ENCODE peak calls at places on chromosomes 2 and 18, in eight cellular contexts. M is heart right ventricle; V is PC-9; W is lower lobe of right lung; K is body of pancreas; U is CD8-positive, alpha-beta T cell; Z is lung; B is brain microvascular endothelial cell. Y is an unnamed sample.

GRCh38 chr18:11880586-11881304 is 27.4 kb downstream of the MPPE1 start:
- DNase-seq in M (no peak), B (no peak), V (no peak), Z (no peak), W (no peak), K (no peak), U (no peak), Y (no peak)

GRCh38 chr2:38274286-38275276 is 102.5 kb downstream of the ATL2 start:
- DNase-seq in K (no peak), V (peak; percentile 79), U (no peak), Z (peak; percentile 45), M (peak; percentile 43), B (peak; percentile 80), W (no peak), Y (no peak)

GRCh38 chr2:39571197-39571731 is 94.5 kb upstream of the TMEM178A start:
- DNase-seq in U (no peak), V (peak; percentile 68), K (no peak), Z (no peak), M (no peak), B (no peak), W (no peak), Y (no peak)

GRCh38 chr2:121994238-121995206 is 239.1 kb downstream of the TSN start:
- DNase-seq in M (no peak), W (no peak), K (no peak), B (no peak), U (no peak), Z (no peak), V (no peak), Y (no peak)

GRCh38 chr2:20614201-20615045 is 36.5 kb downstream of the HS1BP3 start:
- DNase-seq in K (no peak), W (peak; percentile 58), U (no peak), B (no peak), Z (no peak), M (no peak), V (peak; percentile 78), Y (no peak)

GRCh38 chr2:219962089-219962488 is 334.7 kb downstream of the SLC4A3 start:
- DNase-seq in B (no peak), U (no peak), V (no peak), Z (no peak), W (no peak), K (no peak), M (no peak), Y (no peak)

GRCh38 chr2:213187833-213188532 is 36.6 kb upstream of the IKZF2 start:
- DNase-seq in W (peak; percentile 34), Z (peak; percentile 66), B (peak; percentile 70), K (peak; percentile 13), V (peak; percentile 60), M (no peak), U (no peak), Y (no peak)

GRCh38 chr2:199488772-199489400 is 31.1 kb upstream of the SATB2 start:
- DNase-seq in B (peak; percentile 61), Z (peak; percentile 53), K (peak; percentile 64), U (peak; percentile 16), M (peak; percentile 29), V (peak; percentile 36), W (no peak), Y (peak; percentile 31)

GRCh38 chr2:135047295-135047694 is at the start of gene MAP3K19:
- DNase-seq in B (no peak), W (no peak), Z (no peak), M (no peak), V (no peak), K (no peak), U (no peak), Y (no peak)

GRCh38 chr2:36455788-36456187 is 100.2 kb downstream of the CRIM1 start:
- DNase-seq in W (no peak), K (no peak), U (no peak), M (peak; percentile 45), V (no peak), B (no peak), Z (no peak), Y (no peak)

GRCh38 chr2:202669841-202670240 is 35.1 kb downstream of the FAM117B start:
- DNase-seq in U (no peak), K (no peak), B (no peak), W (no peak), V (no peak), M (no peak), Z (no peak), Y (no peak)

GRCh38 chr2:98935111-98935770 is 784 bp downstream of the CRACDL start:
- DNase-seq in U (no peak), M (no peak), B (no peak), W (no peak), K (no peak), Z (no peak), V (no peak), Y (no peak)
- H3K4me3 ChIP-seq in U (peak overlapping the region; percentile 30), M (peak overlapping the region; percentile 54), B (peak overlapping the region; percentile 20), W (peak overlapping the region; percentile 56), K (peak overlapping the region; percentile 89), Z (peak overlapping the region; percentile 18), V (peak overlapping the region; percentile 54), Y (no peak overlapping the region)

GRCh38 chr2:3958969-3959368 is 255.6 kb downstream of the DCDC2C start:
- DNase-seq in W (no peak), V (no peak), M (no peak), U (no peak), B (no peak), Z (no peak), K (no peak), Y (no peak)
- H3K27ac ChIP-seq in W (no peak overlapping the region), V (no peak overlapping the region), M (no peak overlapping the region), U (no peak overlapping the region), B (no peak overlapping the region), Z (no peak overlapping the region), K (no peak overlapping the region), Y (no peak overlapping the region)

GRCh38 chr2:68171684-68172083 is 14.0 kb downstream of the PNO1 start:
- DNase-seq in K (no peak), W (no peak), Z (no peak), V (no peak), M (no peak), U (no peak), B (no peak), Y (no peak)
- H3K36me3 ChIP-seq in K (peaks cover 3% of the 10 kb centered on the region), W (peaks cover 66% of the 10 kb centered on the region), Z (peaks cover 26% of the 10 kb centered on the region), V (peaks cover 46% of the 10 kb centered on the region), M (peaks cover 4% of the 10 kb centered on the region), U (peaks cover 20% of the 10 kb centered on the region), B (peaks cover 20% of the 10 kb centered on the region), Y (peaks cover 4% of the 10 kb centered on the region)

GRCh38 chr2:127569274-127570065 is 34.0 kb downstream of the MYO7B start:
- DNase-seq in W (no peak), U (no peak), K (no peak), V (peak; percentile 21), M (peak; percentile 25), B (peak; percentile 64), Z (no peak), Y (no peak)
- H3K4me3 ChIP-seq in W (no peak overlapping the region), U (no peak overlapping the region), K (no peak overlapping the region), V (no peak overlapping the region), M (no peak overlapping the region), B (no peak overlapping the region), Z (no peak overlapping the region), Y (no peak overlapping the region)

GRCh38 chr2:42129947-42130346 is 39.2 kb upstream of the EML4 start:
- DNase-seq in V (no peak), Z (no peak), W (no peak), M (no peak), K (no peak), U (no peak), B (no peak), Y (no peak)

GRCh38 chr2:42127425-42128424 is 41.4 kb upstream of the EML4 start:
- DNase-seq in K (no peak), V (no peak), Z (no peak), U (no peak), B (no peak), M (no peak), W (no peak), Y (no peak)

GRCh38 chr2:42132066-42132965 is 36.8 kb upstream of the EML4 start:
- DNase-seq in M (no peak), V (peak; percentile 94), Z (no peak), W (no peak), U (no peak), B (peak; percentile 49), K (no peak), Y (peak; percentile 16)

GRCh38 chr2:42128731-42129486 is 40.2 kb upstream of the EML4 start:
- DNase-seq in B (no peak), Z (no peak), K (no peak), W (no peak), V (peak; percentile 88), M (no peak), U (no peak), Y (no peak)

GRCh38 chr2:42129487-42129852 is 39.7 kb upstream of the EML4 start:
- DNase-seq in K (no peak), U (no peak), B (no peak), M (no peak), V (no peak), W (no peak), Z (no peak), Y (no peak)
- H3K27ac ChIP-seq in K (no peak overlapping the region), U (no peak overlapping the region), B (no peak overlapping the region), M (no peak overlapping the region), V (peak overlapping the region; percentile 8), W (no peak overlapping the region), Z (no peak overlapping the region), Y (no peak overlapping the region)

DNA sequence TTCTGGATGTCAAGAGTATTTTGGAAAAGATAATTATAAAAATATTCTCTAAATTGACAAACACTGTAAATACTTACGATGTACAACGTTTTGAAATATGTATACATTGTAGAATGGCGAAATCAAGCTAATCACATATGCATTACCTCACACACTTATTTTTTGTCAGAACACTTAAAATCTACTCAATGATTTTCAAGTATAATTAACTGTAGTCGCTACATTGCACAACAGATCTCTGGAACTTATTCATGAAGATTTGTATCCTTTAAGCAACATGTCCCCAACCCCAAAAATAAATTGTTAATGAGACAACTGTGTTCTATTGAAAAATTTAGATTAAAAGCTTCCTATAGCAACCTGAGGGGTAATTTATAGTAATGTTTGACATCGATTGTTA is 59.8 kb downstream of the C2orf74 start:
- DNase-seq in K (no peak), Z (no peak), V (no peak), W (no peak), U (no peak), M (no peak), B (no peak), Y (no peak)
- H3K36me3 ChIP-seq in K (peaks cover 7% of the 10 kb centered on the region), Z (peaks cover 30% of the 10 kb centered on the region), V (peaks cover 50% of the 10 kb centered on the region), W (peaks cover 62% of the 10 kb centered on the region), U (peaks cover 26% of the 10 kb centered on the region), M (no peaks in the 10 kb centered on the region), B (peaks cover 22% of the 10 kb centered on the region), Y (peaks cover 24% of the 10 kb centered on the region)

DNA sequence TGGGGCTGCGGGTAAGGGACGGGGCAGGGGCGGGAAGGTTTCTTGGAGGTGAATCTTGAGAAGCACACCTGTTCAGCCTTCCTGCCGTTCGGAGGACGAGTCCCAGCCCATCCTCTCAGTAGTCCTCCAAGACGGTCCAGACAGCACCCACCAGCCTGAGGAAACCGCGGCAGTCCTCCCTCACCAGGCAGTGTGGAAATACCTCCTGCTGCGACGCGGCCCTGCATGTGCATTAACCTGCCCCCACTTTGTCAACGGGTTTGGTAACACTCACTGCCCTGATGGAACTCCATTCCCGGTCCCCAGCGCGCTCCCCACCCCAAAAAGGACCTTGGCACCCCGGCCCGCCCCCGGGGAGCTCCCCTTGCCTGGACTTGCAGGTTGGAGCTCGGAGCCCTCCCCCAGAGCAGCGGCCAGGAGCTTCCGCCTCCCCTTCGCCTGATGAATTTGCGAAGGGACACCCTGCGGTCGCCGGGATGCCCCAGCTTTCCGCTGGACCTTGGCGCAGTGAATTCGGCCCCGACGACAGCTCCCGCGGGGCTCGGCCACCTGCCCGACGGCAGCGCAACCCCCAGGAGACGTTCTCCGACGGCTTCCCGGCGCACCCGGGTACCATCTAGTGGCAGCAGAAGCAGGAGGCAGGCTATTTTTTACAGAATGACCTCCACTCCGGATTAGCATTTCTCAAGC is 31.5 kb downstream of the ACVR1C start:
- DNase-seq in B (peak; percentile 14), M (peak; percentile 4), W (peak; percentile 57), U (peak; percentile 41), Z (no peak), V (no peak), K (peak; percentile 47), Y (peak; percentile 62)
- H3K4me3 ChIP-seq in B (peak overlapping the region; percentile 9), M (peak overlapping the region; percentile 11), W (peak overlapping the region; percentile 29), U (peak overlapping the region; percentile 36), Z (peak overlapping the region; percentile 11), V (no peak overlapping the region), K (no peak overlapping the region), Y (no peak overlapping the region)